ENCODE peak calls at places on chromosome 20, in five cellular contexts. V, J, K, N and P are unnamed samples.

GRCh38 chr20:44943828-44944227 is 16.4 kb downstream of the TOMM34 start:
- DNase-seq in V (no peak), J (no peak), K (no peak), N (no peak), P (no peak)

GRCh38 chr20:37501940-37502339 is 19.1 kb upstream of the NNAT start:
- DNase-seq in V (no peak), J (no peak), K (no peak), N (peak; percentile 68), P (no peak)

GRCh38 chr20:50116368-50116999 is 3.5 kb upstream of the UBE2V1 start:
- DNase-seq in V (no peak), J (no peak), K (no peak), N (no peak), P (no peak)

GRCh38 chr20:58361549-58361948 is 27.5 kb upstream of the VAPB start:
- DNase-seq in V (no peak), J (peak; percentile 38), K (no peak), N (peak; percentile 25), P (no peak)

GRCh38 chr20:62668441-62669027 is 26.2 kb downstream of the SLCO4A1 start:
- DNase-seq in V (peak; percentile 33), J (peak; percentile 84), K (peak; percentile 8), N (peak; percentile 98), P (peak; percentile 55)

GRCh38 chr20:33675127-33675954 is 1.1 kb upstream of the NECAB3 start:
- DNase-seq in V (no peak), J (peak; percentile 56), K (no peak), N (peak; percentile 54), P (no peak)

GRCh38 chr20:59002874-59003399 is 4.1 kb downstream of the CTSZ start:
- DNase-seq in V (no peak), J (no peak), K (no peak), N (no peak), P (no peak)

GRCh38 chr20:20815711-20816455 is 103.4 kb upstream of the RALGAPA2 start:
- DNase-seq in V (no peak), J (no peak), K (no peak), N (no peak), P (no peak)

GRCh38 chr20:32798046-32798985 is 21.4 kb upstream of the MAPRE1 start:
- DNase-seq in V (no peak), J (no peak), K (no peak), N (no peak), P (no peak)

GRCh38 chr20:43975096-43975768 is 60.6 kb downstream of the TOX2 start:
- DNase-seq in V (no peak), J (peak; percentile 78), K (no peak), N (no peak), P (no peak)

GRCh38 chr20:37881601-37882343 is 21.2 kb upstream of the VSTM2L start:
- DNase-seq in V (no peak), J (no peak), K (no peak), N (no peak), P (no peak)

GRCh38 chr20:408843-409696 is 971 bp downstream of the RBCK1 start:
- DNase-seq in V (peak; percentile 23), J (no peak), K (no peak), N (no peak), P (peak; percentile 60)

GRCh38 chr20:24778585-24779031 is 170.5 kb upstream of the CST7 start:
- DNase-seq in V (no peak), J (no peak), K (no peak), N (no peak), P (peak; percentile 24)

GRCh38 chr20:32031007-32031958 is 20.8 kb upstream of the HCK start:
- DNase-seq in V (peak; percentile 54), J (peak; percentile 88), K (peak; percentile 45), N (peak; percentile 99), P (peak; percentile 67)

GRCh38 chr20:38875170-38875993 is 50.8 kb upstream of the FAM83D start:
- DNase-seq in V (peak; percentile 76), J (no peak), K (peak; percentile 31), N (no peak), P (peak; percentile 83)

GRCh38 chr20:4167261-4168004 is 152.1 kb upstream of the RNF24 start:
- DNase-seq in V (no peak), J (peak; percentile 59), K (no peak), N (peak; percentile 89), P (no peak)

GRCh38 chr20:10800288-10800687 is 126.5 kb upstream of the JAG1 start:
- DNase-seq in V (no peak), J (no peak), K (no peak), N (no peak), P (no peak)

GRCh38 chr20:24698189-24698588 is 228.8 kb downstream of the SYNDIG1 start:
- DNase-seq in V (no peak), J (no peak), K (no peak), N (peak; percentile 21), P (peak; percentile 52)

GRCh38 chr20:11850901-11851300 is 66.8 kb upstream of the BTBD3 start:
- DNase-seq in V (no peak), J (peak; percentile 21), K (no peak), N (no peak), P (no peak)

GRCh38 chr20:51456511-51457280 is 85.8 kb downstream of the NFATC2 start:
- DNase-seq in V (no peak), J (peak; percentile 98), K (no peak), N (peak; percentile 78), P (no peak)

GRCh38 chr20:9617940-9618339 is 103.5 kb downstream of the LAMP5 start:
- DNase-seq in V (no peak), J (peak; percentile 27), K (no peak), N (peak; percentile 35), P (no peak)

GRCh38 chr20:24469116-24470030 is at the start of gene SYNDIG1:
- DNase-seq in V (no peak), J (peak; percentile 6), K (no peak), N (peak; percentile 91), P (no peak)

GRCh38 chr20:44123251-44123650 is 63.7 kb downstream of the JPH2 start:
- DNase-seq in V (no peak), J (no peak), K (no peak), N (no peak), P (no peak)

GRCh38 chr20:17024513-17025105 is 202.2 kb upstream of the PCSK2 start:
- DNase-seq in V (no peak), J (no peak), K (no peak), N (peak; percentile 43), P (no peak)

GRCh38 chr20:53738945-53739798 is 145.5 kb upstream of the ZNF217 start:
- DNase-seq in V (no peak), J (no peak), K (no peak), N (no peak), P (no peak)

GRCh38 chr20:50408526-50409364 is 101.4 kb upstream of the PTPN1 start:
- DNase-seq in V (no peak), J (no peak), K (no peak), N (no peak), P (no peak)

GRCh38 chr20:23142162-23143050 is 56.3 kb upstream of the CD93 start:
- DNase-seq in V (no peak), J (no peak), K (no peak), N (no peak), P (peak; percentile 33)

GRCh38 chr20:40056186-40056585 is 632.9 kb downstream of the MAFB start:
- DNase-seq in V (no peak), J (no peak), K (no peak), N (no peak), P (no peak)

GRCh38 chr20:63472159-63472811 is at the start of gene KCNQ2:
- DNase-seq in V (no peak), J (no peak), K (no peak), N (peak; percentile 95), P (no peak)

GRCh38 chr20:57573176-57573575 is 12.3 kb downstream of the PCK1 start:
- DNase-seq in V (no peak), J (no peak), K (no peak), N (peak; percentile 82), P (no peak)

GRCh38 chr20:62296724-62297448 is 5.9 kb upstream of the ADRM1 start:
- DNase-seq in V (no peak), J (no peak), K (no peak), N (no peak), P (no peak)